ENCODE peak calls at places on chromosomes 1 and 21, in seven cellular contexts. H is stomach, G is prostate gland, P is vagina, M is breast epithelium, U is sigmoid colon, X is GM12891. R is an unnamed sample.

GRCh38 chr1:9275567-9276034 is 17.1 kb upstream of the SPSB1 start:
- DNase-seq in U (no peak), H (peak; percentile 53), P (no peak), M (no peak), G (no peak), X (peak; percentile 76), R (peak; percentile 84)

GRCh38 chr1:9289724-9290493 is 2.8 kb upstream of the SPSB1 start:
- DNase-seq in P (no peak), H (no peak), M (no peak), G (peak; percentile 27), U (peak; percentile 89), X (no peak), R (no peak)

GRCh38 chr1:3657578-3658230 is 5.4 kb downstream of the TP73 start:
- DNase-seq in P (no peak), H (no peak), G (no peak), M (no peak), X (no peak), U (peak; percentile 50), R (peak; percentile 64)

GRCh38 chr1:11573293-11573692 is 80.9 kb downstream of the FBXO2 start:
- DNase-seq in G (no peak), H (no peak), U (no peak), P (no peak), X (no peak), M (no peak), R (peak; percentile 40)

GRCh38 chr1:214445846-214446614 is 105.4 kb downstream of the PTPN14 start:
- DNase-seq in H (no peak), U (no peak), P (no peak), M (no peak), X (no peak), G (no peak), R (no peak)

GRCh38 chr21:36325373-36326010 is 5.5 kb downstream of the MORC3 start:
- DNase-seq in H (no peak), M (no peak), U (no peak), P (no peak), G (no peak), X (no peak), R (no peak)

GRCh38 chr1:8116892-8117262 is 90.8 kb upstream of the ERRFI1 start:
- DNase-seq in X (no peak), H (peak; percentile 56), U (peak; percentile 92), M (no peak), G (no peak), P (no peak), R (no peak)

GRCh38 chr1:182869241-182869666 is 30.1 kb downstream of the DHX9 start:
- DNase-seq in U (no peak), G (no peak), M (no peak), P (no peak), H (no peak), X (no peak), R (no peak)

GRCh38 chr1:53725238-53725689 is 13.7 kb downstream of the GLIS1 start:
- DNase-seq in P (no peak), U (no peak), X (no peak), H (no peak), G (no peak), M (no peak), R (no peak)

GRCh38 chr1:1788646-1789431 is 10.6 kb upstream of the NADK start:
- DNase-seq in M (no peak), P (no peak), H (peak; percentile 62), U (no peak), X (no peak), G (no peak), R (no peak)

GRCh38 chr1:234675561-234675960 is 65.6 kb upstream of the IRF2BP2 start:
- DNase-seq in X (no peak), U (no peak), M (no peak), P (no peak), H (no peak), G (no peak), R (no peak)

GRCh38 chr1:223815865-223816264 is 29.9 kb downstream of the TP53BP2 start:
- DNase-seq in H (no peak), M (no peak), P (no peak), U (no peak), X (no peak), G (no peak), R (no peak)

GRCh38 chr1:193104496-193104905 is 713 bp downstream of the GLRX2 start:
- DNase-seq in H (peak; percentile 51), G (peak; percentile 19), P (no peak), M (peak; percentile 35), X (peak; percentile 18), U (peak; percentile 75), R (peak; percentile 89)

GRCh38 chr1:236156512-236157208 is 14.3 kb downstream of the GPR137B start:
- DNase-seq in P (no peak), H (no peak), G (no peak), U (no peak), M (no peak), X (peak; percentile 86), R (peak; percentile 87)

GRCh38 chr1:70874063-70874462 is 173.6 kb downstream of the PTGER3 start:
- DNase-seq in G (no peak), M (peak; percentile 60), H (no peak), X (no peak), U (no peak), P (no peak), R (no peak)

GRCh38 chr1:55040083-55040952 is 970 bp downstream of the PCSK9 start:
- DNase-seq in P (no peak), U (no peak), G (no peak), H (no peak), M (no peak), X (no peak), R (peak; percentile 73)

GRCh38 chr1:119327436-119328155 is 41.0 kb upstream of the HAO2 start:
- DNase-seq in U (peak; percentile 96), G (peak; percentile 68), M (no peak), P (no peak), X (no peak), H (peak; percentile 31), R (peak; percentile 78)

GRCh38 chr1:86703696-86704455 is 500 bp upstream of the SH3GLB1 start:
- DNase-seq in P (no peak), X (peak; percentile 6), M (peak; percentile 33), H (no peak), G (no peak), U (peak; percentile 66), R (no peak)

GRCh38 chr1:89525169-89525855 is 683 bp downstream of the LRRC8B start:
- DNase-seq in H (no peak), U (peak; percentile 69), P (no peak), G (peak; percentile 36), X (no peak), M (peak; percentile 23), R (no peak)

GRCh38 chr1:203428981-203429599 is 46.5 kb upstream of the PRELP start:
- DNase-seq in P (no peak), G (peak; percentile 45), X (no peak), U (no peak), M (no peak), H (peak; percentile 55), R (no peak)
- TF ChIP-seq POLR2AphosphoS5 in P (peak; percentile 20), G (peak; percentile 85), X (no peak), U (no peak), M (no peak), H (no peak), R (no peak)

DNA sequence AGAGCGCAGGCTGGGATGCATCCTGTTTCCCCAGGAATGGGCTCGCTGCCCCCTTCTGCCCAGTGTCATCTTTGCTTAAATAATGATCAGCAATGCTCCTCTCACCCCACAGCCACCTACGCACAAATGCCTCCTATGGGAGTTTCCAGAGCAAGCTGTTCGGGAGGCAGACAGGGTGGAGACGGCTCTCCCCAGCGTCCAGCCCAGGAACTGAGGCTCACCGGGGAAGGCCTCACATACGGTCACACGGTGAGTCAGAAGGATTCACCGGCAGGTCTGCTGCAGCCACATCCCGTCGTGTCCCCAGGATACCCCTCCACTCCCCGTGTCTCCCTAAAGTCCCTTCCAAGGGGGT is 40.3 kb upstream of the RUNX3 start:
- DNase-seq in H (no peak), X (no peak), U (no peak), M (no peak), P (no peak), G (no peak), R (peak; percentile 54)
- TF ChIP-seq POLR2AphosphoS5 in H (no peak), X (no peak), U (no peak), M (no peak), P (no peak), G (no peak), R (no peak)

DNA sequence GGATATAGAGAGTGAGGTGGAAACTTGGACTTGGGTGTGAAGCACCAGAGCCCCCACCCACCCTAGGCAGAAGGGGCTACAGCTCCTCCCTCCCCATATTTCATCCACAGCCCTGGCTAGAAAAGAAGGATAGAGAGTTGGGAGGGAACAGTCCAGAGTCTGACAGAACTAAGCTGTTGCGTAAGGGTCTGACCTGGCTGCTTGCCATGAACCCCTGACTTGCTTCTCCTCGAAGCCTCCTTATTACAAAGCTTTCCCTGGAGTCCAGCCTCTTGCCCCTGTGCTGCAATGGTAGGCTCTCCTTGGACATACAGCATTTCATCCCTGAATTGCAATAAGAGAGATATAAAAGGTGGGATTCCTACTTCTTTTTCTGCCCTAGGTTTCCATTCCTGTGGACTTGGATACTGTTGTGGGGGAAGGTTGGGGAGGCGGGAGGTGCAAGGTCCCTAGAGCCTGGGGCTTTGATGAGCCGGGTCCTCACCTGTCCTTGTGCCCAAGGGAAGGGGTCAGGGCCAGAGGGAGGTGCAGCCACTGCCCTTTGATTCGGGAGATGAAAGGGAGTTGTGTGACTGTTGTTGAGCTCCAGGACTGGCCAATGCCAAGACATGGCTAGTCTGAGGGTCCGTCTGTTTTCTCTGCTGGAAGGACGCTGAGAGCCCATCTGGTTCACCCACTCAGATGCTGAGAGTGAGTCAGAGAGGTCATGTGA is 2.7 kb downstream of the RHBG start:
- DNase-seq in U (no peak), G (no peak), X (no peak), P (no peak), M (no peak), H (no peak), R (no peak)
- TF ChIP-seq POLR2AphosphoS5 in U (no peak), G (no peak), X (no peak), P (no peak), M (no peak), H (no peak), R (no peak)

GRCh38 chr1:12600335-12600734 is 17.7 kb downstream of the DHRS3 start:
- DNase-seq in P (no peak), X (no peak), G (peak; percentile 44), U (peak; percentile 87), M (no peak), H (peak; percentile 93), R (no peak)

GRCh38 chr1:12599657-12600056 is 18.4 kb downstream of the DHRS3 start:
- DNase-seq in U (no peak), H (no peak), P (no peak), M (no peak), G (no peak), X (no peak), R (no peak)

GRCh38 chr1:12595839-12596821 is 21.9 kb downstream of the DHRS3 start:
- DNase-seq in M (peak; percentile 97), P (no peak), X (no peak), U (peak; percentile 97), G (peak; percentile 94), H (peak; percentile 94), R (peak; percentile 90)

GRCh38 chr1:12598914-12599463 is 19.0 kb downstream of the DHRS3 start:
- DNase-seq in H (no peak), X (no peak), P (no peak), M (no peak), G (no peak), U (no peak), R (no peak)

DNA sequence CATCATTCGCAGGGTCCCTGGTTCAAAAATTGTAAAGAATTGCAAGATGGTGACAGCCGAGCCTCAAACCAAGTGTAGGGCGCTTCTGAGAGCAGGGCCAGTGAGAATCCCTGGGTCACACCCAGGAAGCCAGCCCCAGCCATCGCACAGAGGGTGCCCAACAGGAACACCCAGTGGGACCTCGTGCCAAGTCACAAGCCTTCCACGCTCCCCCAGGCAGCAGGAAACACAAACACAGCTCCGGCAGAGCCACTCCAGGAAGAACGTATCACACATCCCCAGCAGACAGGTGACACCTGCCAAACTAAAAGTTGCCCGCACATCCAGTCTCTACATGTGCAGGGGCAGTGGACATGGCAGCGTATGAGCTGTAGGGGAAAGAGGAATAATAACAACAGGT is 20.2 kb downstream of the DHRS3 start:
- DNase-seq in M (peak; percentile 91), G (peak; percentile 92), U (peak; percentile 84), H (peak; percentile 89), X (no peak), P (no peak), R (peak; percentile 64)
- TF ChIP-seq POLR2AphosphoS5 in M (peak; percentile 75), G (peak; percentile 91), U (no peak), H (no peak), X (no peak), P (peak; percentile 61), R (no peak)

R was measured in spleen.